ENCODE peak calls at places on chromosomes 12 and 14, in four cellular contexts. Q, C, U and I are unnamed samples.

GRCh38 chr14:61452452-61452851 is 131.1 kb downstream of the PRKCH start:
- DNase-seq in C (peak), U (no peak), Q (no peak), I (no peak)

GRCh38 chr14:50335989-50336391 is 23.9 kb downstream of the DMAC2L start:
- DNase-seq in Q (no peak), C (no peak), U (no peak), I (no peak)

GRCh38 chr14:105486974-105487448 is 325 bp downstream of the CRIP1 start:
- DNase-seq in U (no peak), Q (no peak), C (peak), I (no peak)

GRCh38 chr12:31106101-31106803 is 32.6 kb downstream of the DDX11 start:
- DNase-seq in Q (no peak), C (no peak), U (no peak), I (no peak)

GRCh38 chr14:32934891-32935633 is 3.6 kb upstream of the NPAS3 start:
- DNase-seq in U (no peak), Q (no peak), C (no peak), I (no peak)

GRCh38 chr12:124397807-124398577 is 103.1 kb downstream of the RFLNA start:
- DNase-seq in C (no peak), Q (no peak), U (no peak), I (no peak)

GRCh38 chr12:56224954-56225353 is 812 bp downstream of the NABP2 start:
- DNase-seq in U (no peak), Q (no peak), C (no peak), I (no peak)

GRCh38 chr14:96730386-96730785 is 66.8 kb upstream of the VRK1 start:
- DNase-seq in C (no peak), Q (no peak), U (no peak), I (no peak)

GRCh38 chr12:54040148-54040494 is 7.3 kb downstream of the HOXC5 start:
- DNase-seq in U (no peak), C (no peak), Q (no peak), I (no peak)

GRCh38 chr14:61456720-61457119 is 135.3 kb downstream of the PRKCH start:
- DNase-seq in Q (peak), C (peak), U (peak), I (peak)

GRCh38 chr12:40569626-40570179 is 122.5 kb upstream of the CNTN1 start:
- DNase-seq in U (no peak), C (no peak), Q (no peak), I (peak)

GRCh38 chr14:96261772-96262485 is 5.9 kb downstream of the BDKRB1 start:
- DNase-seq in Q (no peak), C (no peak), U (no peak), I (no peak)

GRCh38 chr14:64109821-64110554 is 184.2 kb downstream of the ESR2 start:
- DNase-seq in Q (no peak), U (no peak), C (no peak), I (peak)

GRCh38 chr12:106183735-106184134 is 45.0 kb upstream of the NUAK1 start:
- DNase-seq in Q (no peak), U (no peak), C (no peak), I (no peak)

GRCh38 chr12:28122756-28123155 is 67.5 kb upstream of the CCDC91 start:
- DNase-seq in Q (no peak), C (no peak), U (no peak), I (no peak)

GRCh38 chr14:90739318-90740077 is 76.7 kb downstream of the TTC7B start:
- DNase-seq in U (no peak), C (no peak), Q (no peak), I (no peak)

GRCh38 chr12:34397591-34398365 is 375.5 kb downstream of the ALG10 start:
- DNase-seq in C (no peak), Q (peak), U (peak), I (no peak)

GRCh38 chr14:66507181-66507721 is 696 bp upstream of the GPHN start:
- DNase-seq in U (peak), Q (no peak), C (no peak), I (peak)

GRCh38 chr12:51139292-51139844 is 33.6 kb downstream of the TFCP2 start:
- DNase-seq in U (no peak), Q (no peak), C (no peak), I (no peak)

GRCh38 chr12:5439333-5439732 is 7.4 kb downstream of the NTF3 start:
- DNase-seq in U (no peak), C (no peak), Q (no peak), I (no peak)

GRCh38 chr14:80978403-80978802 is 23.0 kb downstream of the TSHR start:
- DNase-seq in Q (no peak), C (no peak), U (no peak), I (no peak)

GRCh38 chr12:452667-453210 is 7.0 kb upstream of the B4GALNT3 start:
- DNase-seq in C (peak), U (no peak), Q (no peak), I (no peak)

GRCh38 chr12:50751921-50752721 is 11.8 kb upstream of the ATF1 start:
- DNase-seq in U (no peak), C (no peak), Q (no peak), I (peak)

GRCh38 chr12:89211456-89211855 is 140.8 kb downstream of the DUSP6 start:
- DNase-seq in U (no peak), Q (no peak), C (no peak), I (peak)

GRCh38 chr14:31561155-31561846 is at the start of gene NUBPL:
- DNase-seq in U (peak), C (peak), Q (peak), I (peak)

GRCh38 chr14:56059054-56059453 is 59.2 kb upstream of the PELI2 start:
- DNase-seq in U (no peak), C (no peak), Q (no peak), I (no peak)

GRCh38 chr12:8860165-8860961 is 37.9 kb downstream of the A2ML1 start:
- DNase-seq in Q (no peak), U (no peak), C (no peak), I (peak)

GRCh38 chr12:102958073-102958829 is 777 bp downstream of the ASCL1 start:
- DNase-seq in Q (peak), C (no peak), U (no peak), I (no peak)

GRCh38 chr12:121741743-121742142 is 29.2 kb downstream of the TMEM120B start:
- DNase-seq in C (no peak), Q (no peak), U (no peak), I (no peak)

GRCh38 chr12:38887770-38888169 is 17.6 kb downstream of the CPNE8 start:
- DNase-seq in Q (no peak), C (no peak), U (no peak), I (no peak)

GRCh38 chr12:109510196-109510595 is 32.8 kb downstream of the UBE3B start:
- DNase-seq in Q (no peak), C (no peak), U (no peak), I (no peak)
- TF ChIP-seq CTCF in Q (no peak), C (no peak), U (no peak), I (no peak)

GRCh38 chr12:120437735-120438494 is at the start of gene COX6A1:
- DNase-seq in C (peak), U (peak), Q (peak), I (peak)
- TF ChIP-seq CTCF in C (no peak), U (no peak), Q (peak), I (no peak)

DNA sequence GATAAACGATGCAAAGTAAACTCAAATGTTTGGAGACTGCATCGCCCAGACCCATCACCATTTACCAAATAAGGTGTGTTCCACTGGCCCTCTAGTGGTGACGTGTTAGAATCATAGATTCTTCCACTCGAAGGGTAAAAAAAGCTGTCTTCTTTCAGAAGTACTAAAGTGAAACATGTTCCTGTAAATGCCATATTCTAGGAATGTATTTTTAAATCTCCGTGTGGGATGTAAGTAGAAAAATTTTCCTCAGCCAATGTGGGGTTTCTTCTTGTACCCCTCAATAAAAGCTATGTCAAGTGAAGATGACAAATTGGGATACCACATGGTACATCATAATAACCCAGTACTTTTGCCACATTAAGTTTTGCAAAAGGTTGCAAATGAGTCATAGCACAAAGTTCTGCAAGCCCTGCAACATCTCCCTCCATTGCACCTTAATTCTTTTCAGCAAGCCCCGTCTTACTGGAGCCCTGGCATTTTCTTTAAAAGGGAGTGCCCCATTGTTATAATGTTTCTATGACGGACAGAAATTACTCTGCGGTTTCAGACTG is 100.8 kb downstream of the CCER1 start:
- DNase-seq in U (no peak), Q (no peak), C (no peak), I (peak)
- TF ChIP-seq CTCF in U (no peak), Q (peak), C (peak), I (peak)

GRCh38 chr12:128388461-128388921 is 121.5 kb downstream of the TMEM132C start:
- DNase-seq in U (no peak), C (no peak), Q (no peak), I (no peak)

GRCh38 chr12:128382946-128383739 is 116.2 kb downstream of the TMEM132C start:
- DNase-seq in C (no peak), U (no peak), Q (no peak), I (no peak)

GRCh38 chr12:128381961-128382360 is 115.0 kb downstream of the TMEM132C start:
- DNase-seq in U (no peak), C (no peak), Q (no peak), I (no peak)

GRCh38 chr12:128385736-128386135 is 118.8 kb downstream of the TMEM132C start:
- DNase-seq in Q (no peak), C (no peak), U (no peak), I (no peak)

GRCh38 chr12:128387811-128388422 is 120.9 kb downstream of the TMEM132C start:
- DNase-seq in Q (peak), C (no peak), U (peak), I (no peak)
- TF ChIP-seq CTCF in Q (peak), C (no peak), U (no peak), I (no peak)

GRCh38 chr12:79690606-79691298 is at the start of gene PAWR:
- DNase-seq in U (peak), C (no peak), Q (peak), I (peak)
- TF ChIP-seq CTCF in U (no peak), C (no peak), Q (peak), I (peak)

DNA sequence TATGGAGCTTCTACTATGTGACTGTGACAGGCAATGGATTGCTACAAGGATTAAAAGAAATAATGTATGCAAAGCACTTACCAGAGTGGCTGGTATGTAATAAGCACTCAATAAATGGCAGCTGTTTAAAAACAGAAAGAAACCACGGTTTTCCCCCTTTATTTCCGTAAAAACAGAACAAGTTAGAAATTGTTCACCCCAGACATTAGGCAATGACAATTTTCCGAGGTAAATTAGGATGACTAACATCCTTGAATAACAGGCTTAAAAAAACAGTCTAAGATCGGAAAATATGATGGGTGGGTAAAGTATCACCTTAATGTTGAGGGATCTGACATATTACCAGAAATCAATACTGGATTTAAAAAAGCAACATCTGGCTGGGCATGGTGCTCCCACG is 20.9 kb upstream of the CNIH1 start:
- DNase-seq in U (no peak), Q (no peak), C (no peak), I (peak)
- TF ChIP-seq CTCF in U (no peak), Q (no peak), C (no peak), I (no peak)

GRCh38 chr12:129372348-129372747 is 519.1 kb downstream of the GLT1D1 start:
- DNase-seq in Q (no peak), U (no peak), C (no peak), I (no peak)

GRCh38 chr12:129371268-129371667 is 518.0 kb downstream of the GLT1D1 start:
- DNase-seq in U (no peak), Q (no peak), C (no peak), I (no peak)

DNA sequence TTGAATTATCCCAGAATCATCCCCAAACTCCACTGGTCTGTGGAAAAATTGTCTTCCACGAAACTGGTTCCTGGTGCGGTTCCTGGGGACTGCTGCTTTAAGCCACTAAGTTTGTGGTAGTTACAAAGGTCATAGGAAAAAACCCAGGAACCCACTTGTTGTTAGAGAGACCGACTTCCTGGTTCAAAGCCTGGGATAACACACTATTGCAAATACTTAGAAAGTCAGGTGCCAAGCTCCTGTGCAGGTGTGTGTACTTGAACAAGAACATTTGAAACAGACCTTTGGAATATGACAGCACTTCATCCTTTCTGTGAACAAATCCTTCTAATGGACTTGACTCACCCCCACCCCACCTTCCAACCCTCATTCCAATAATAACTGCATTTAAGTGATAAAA is 519.6 kb downstream of the GLT1D1 start:
- DNase-seq in C (no peak), U (no peak), Q (no peak), I (no peak)
- TF ChIP-seq CTCF in C (no peak), U (no peak), Q (no peak), I (no peak)

GRCh38 chr12:104986022-104986941 is at the start of gene NOPCHAP1:
- DNase-seq in Q (peak), C (peak), U (peak), I (peak)

GRCh38 chr12:104990950-104991349 is 4.8 kb downstream of the NOPCHAP1 start:
- DNase-seq in C (no peak), U (no peak), Q (no peak), I (no peak)

GRCh38 chr12:104985206-104985605 is 910 bp upstream of the NOPCHAP1 start:
- DNase-seq in U (no peak), Q (no peak), C (no peak), I (no peak)
- TF ChIP-seq CTCF in U (no peak), Q (no peak), C (no peak), I (no peak)